ENCODE peak calls at places on chromosomes 13 and 19, in nine cellular contexts. J is AG04450, L is IMR-90, Y is tibial nerve, S is osteoblast, M is epithelial cell of esophagus, I is mammary epithelial cell, P is SK-N-SH, N is choroid plexus epithelial cell. T is an unnamed sample.
A peak's percentile ranks its signal among the peaks of the same experiment; 100 is the strongest.

GRCh38 chr19:12647490-12648071 is 19.0 kb downstream of the MAN2B1 start:
- DNase-seq in I (no peak), N (peak; percentile 51), P (peak; percentile 88), S (peak; percentile 92), L (no peak), M (peak; percentile 66), J (no peak), Y (peak; percentile 18), T (no peak)

GRCh38 chr13:47433461-47434005 is 536.7 kb upstream of the HTR2A start:
- DNase-seq in N (peak; percentile 35), M (no peak), P (no peak), S (no peak), L (peak; percentile 65), J (no peak), Y (no peak), I (no peak), T (peak; percentile 51)

GRCh38 chr13:101150998-101151397 is 265.3 kb downstream of the NALCN start:
- DNase-seq in N (peak; percentile 62), S (no peak), J (no peak), I (no peak), L (peak; percentile 24), Y (peak; percentile 23), P (peak; percentile 17), M (no peak), T (peak; percentile 40)

GRCh38 chr19:47049307-47049700 is 880 bp upstream of the TMEM160 start:
- DNase-seq in Y (no peak), J (no peak), M (peak; percentile 41), L (peak; percentile 44), P (no peak), S (peak; percentile 88), N (peak; percentile 67), I (no peak), T (peak; percentile 19)

GRCh38 chr19:1251503-1252220 is 3.3 kb downstream of the MIDN start:
- DNase-seq in L (no peak), N (peak; percentile 50), I (no peak), S (no peak), J (no peak), M (no peak), Y (no peak), P (peak; percentile 65), T (peak; percentile 39)

GRCh38 chr19:11578342-11579142 is 1.1 kb upstream of the ACP5 start:
- DNase-seq in I (no peak), S (peak; percentile 65), L (no peak), N (peak; percentile 17), J (no peak), Y (peak; percentile 52), M (no peak), P (peak; percentile 43), T (no peak)

GRCh38 chr13:110275931-110276552 is 30.9 kb downstream of the COL4A1 start:
- DNase-seq in Y (peak; percentile 70), J (no peak), S (no peak), L (no peak), M (no peak), N (no peak), I (no peak), P (no peak), T (no peak)

GRCh38 chr13:42707596-42707995 is 73.8 kb upstream of the FAM216B start:
- DNase-seq in I (peak; percentile 7), P (no peak), Y (no peak), J (peak; percentile 10), L (peak; percentile 64), N (peak; percentile 62), S (no peak), M (no peak), T (peak; percentile 78)

GRCh38 chr13:40789275-40790231 is at the start of gene SLC25A15:
- DNase-seq in S (peak; percentile 99), I (peak; percentile 78), P (peak; percentile 97), Y (no peak), N (peak; percentile 68), M (peak; percentile 77), L (peak; percentile 72), J (peak; percentile 46), T (peak; percentile 71)

GRCh38 chr19:29804493-29804892 is 7.3 kb upstream of the CCNE1 start:
- DNase-seq in J (no peak), L (no peak), P (no peak), S (no peak), M (no peak), N (no peak), Y (no peak), I (no peak), T (no peak)

GRCh38 chr13:42354246-42355117 is 82.5 kb downstream of the AKAP11 start:
- DNase-seq in S (peak; percentile 25), P (no peak), M (peak; percentile 66), Y (no peak), J (peak; percentile 20), L (peak; percentile 48), I (peak; percentile 74), N (peak; percentile 98), T (peak; percentile 97)

GRCh38 chr19:1169921-1170885 is 3.9 kb downstream of the SBNO2 start:
- DNase-seq in I (peak; percentile 79), P (peak; percentile 87), M (peak; percentile 81), J (peak; percentile 93), N (no peak), L (peak; percentile 83), S (peak; percentile 86), Y (no peak), T (peak; percentile 29)

GRCh38 chr19:48121066-48121465 is 10.4 kb upstream of the PLA2G4C start:
- DNase-seq in N (no peak), M (no peak), P (no peak), L (no peak), Y (no peak), I (no peak), S (no peak), J (no peak), T (no peak)

GRCh38 chr19:12828494-12828893 is 5.9 kb downstream of the RTBDN start:
- DNase-seq in P (peak; percentile 92), S (peak; percentile 83), I (no peak), M (peak; percentile 32), L (no peak), Y (no peak), J (no peak), N (no peak), T (no peak)

GRCh38 chr13:23881408-23881785 is 7.8 kb downstream of the MIPEP start:
- DNase-seq in N (no peak), I (no peak), L (no peak), Y (no peak), S (no peak), P (no peak), J (no peak), M (no peak), T (no peak)

GRCh38 chr19:52296400-52296772 is 583 bp upstream of the ZNF480 start:
- DNase-seq in Y (no peak), P (no peak), I (no peak), J (no peak), S (peak; percentile 66), M (no peak), N (no peak), L (no peak), T (no peak)

GRCh38 chr19:2494447-2495129 is 18.7 kb downstream of the GADD45B start:
- DNase-seq in I (peak; percentile 43), M (peak; percentile 67), S (peak; percentile 98), N (peak; percentile 85), J (no peak), L (peak; percentile 79), Y (peak; percentile 46), P (peak; percentile 88), T (peak; percentile 88)

GRCh38 chr19:36152886-36153525 is 759 bp upstream of the COX7A1 start:
- DNase-seq in J (no peak), P (no peak), M (no peak), S (peak; percentile 83), I (no peak), Y (no peak), N (no peak), L (peak; percentile 13), T (no peak)
- H3K4me3 ChIP-seq in J (no peak overlapping the region), P (no peak overlapping the region), M (no peak overlapping the region), S (peak overlapping the region; percentile 65), I (no peak overlapping the region), Y (peak overlapping the region; percentile 68), N (peak overlapping the region; percentile 60), L (no peak overlapping the region), T (no peak overlapping the region)

DNA sequence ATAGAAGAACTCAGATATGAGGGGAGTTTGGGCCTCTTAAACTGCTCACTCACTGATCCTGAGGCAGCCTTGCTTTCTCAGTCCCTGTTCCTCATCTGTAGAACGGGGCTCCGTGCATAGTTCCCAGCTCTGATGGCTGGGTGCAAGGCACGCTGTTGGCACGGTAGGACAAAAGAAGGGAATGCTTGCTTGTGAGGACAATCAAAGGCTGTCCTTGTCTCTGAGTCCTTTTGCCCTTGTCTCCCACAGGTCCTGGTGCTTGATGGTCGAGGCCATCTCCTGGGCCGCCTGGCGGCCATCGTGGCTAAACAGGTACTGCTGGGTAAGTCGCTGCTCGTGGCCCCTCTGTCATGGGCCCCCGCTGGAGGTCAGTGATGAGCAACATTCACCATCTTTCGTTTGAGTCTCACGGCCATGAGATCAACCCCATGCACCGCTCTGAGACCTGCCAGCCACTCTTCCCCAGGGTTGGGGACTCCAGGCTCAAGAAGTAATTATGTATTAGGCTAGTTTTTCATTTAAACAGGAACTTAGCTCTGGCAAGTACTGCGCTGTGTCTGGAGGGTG is 2.3 kb downstream of the RPL13A start:
- DNase-seq in J (no peak), P (no peak), S (no peak), M (no peak), I (no peak), L (no peak), Y (no peak), N (no peak), T (no peak)
- TF ChIP-seq CTCF in J (no peak), P (no peak), S (no peak), M (peak; percentile 20), I (peak; percentile 24), L (no peak), Y (no peak), N (peak; percentile 3), T (no peak)

DNA sequence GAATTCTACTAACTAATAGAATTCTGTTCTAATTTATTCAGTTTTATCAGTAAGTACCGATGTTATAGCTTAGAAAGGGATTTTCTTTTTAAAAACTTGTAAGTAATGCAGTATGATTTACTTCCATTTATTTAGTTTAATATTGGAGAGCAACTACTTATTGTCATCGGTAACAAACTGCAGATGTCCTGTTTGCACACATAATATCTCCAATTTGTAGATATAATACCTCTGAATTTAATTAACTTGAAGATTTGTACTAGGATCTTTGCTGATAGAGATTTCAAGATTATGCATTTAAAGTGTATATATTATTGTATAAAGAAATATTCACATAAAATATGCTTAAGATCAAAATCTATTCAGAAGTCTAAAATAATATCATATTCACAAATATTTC is 356.7 kb downstream of the PCDH17 start:
- DNase-seq in J (no peak), L (no peak), Y (no peak), P (no peak), M (no peak), N (no peak), I (no peak), S (no peak), T (no peak)
- H3K4me3 ChIP-seq in J (no peak overlapping the region), L (no peak overlapping the region), Y (no peak overlapping the region), P (no peak overlapping the region), M (no peak overlapping the region), N (no peak overlapping the region), I (no peak overlapping the region), S (no peak overlapping the region), T (no peak overlapping the region)

DNA sequence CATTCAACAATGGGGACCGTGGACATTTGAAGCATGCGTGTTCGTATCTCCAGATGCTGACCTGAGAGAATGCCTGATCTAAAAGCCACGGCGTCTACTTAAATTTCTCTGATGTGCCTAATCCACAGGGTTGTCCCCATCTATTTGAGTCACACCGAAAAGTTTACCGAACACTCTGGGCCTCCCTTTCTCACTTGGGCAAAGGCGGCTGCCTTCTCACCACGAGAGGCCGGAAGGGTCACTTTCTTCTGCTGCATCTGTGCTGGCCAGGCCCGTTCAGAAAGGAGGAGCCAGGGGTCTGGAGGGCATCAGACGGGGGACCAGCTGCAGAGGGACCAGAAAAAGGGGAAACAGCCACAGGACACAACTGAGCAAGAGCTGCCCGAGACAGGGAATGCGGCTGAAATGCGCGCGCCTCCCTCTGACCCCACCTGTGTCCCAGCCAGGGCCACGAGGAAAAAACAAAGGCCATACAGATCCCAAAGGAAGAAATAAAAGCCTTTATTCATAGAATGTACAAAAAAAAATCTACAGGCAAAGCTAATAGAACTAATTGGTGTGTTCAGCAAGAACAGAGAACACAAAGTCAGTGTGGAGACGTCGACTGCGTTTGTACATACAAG is 71.3 kb upstream of the C13orf46 start:
- DNase-seq in Y (no peak), I (no peak), S (no peak), P (no peak), M (no peak), J (no peak), L (no peak), N (no peak), T (no peak)
- TF ChIP-seq CTCF in Y (no peak), I (no peak), S (no peak), P (no peak), M (no peak), J (no peak), L (no peak), N (no peak), T (no peak)

T was measured in astrocyte of the spinal cord.